ENCODE peak calls at places on chromosomes 5 and 9, in seven cellular contexts. V is right atrium auricular region, Z is sigmoid colon, T is PC-3, E is esophagus squamous epithelium, K is ovary, Y is IMR-90. P is an unnamed sample.

GRCh38 chr5:92424785-92425426 is 1041.8 kb upstream of the ARRDC3 start:
- DNase-seq in Y (no peak), V (no peak), E (no peak), T (peak; percentile 60), K (no peak), Z (no peak), P (no peak)

GRCh38 chr9:137295313-137296213 is 6.5 kb downstream of the NRARP start:
- DNase-seq in Y (no peak), E (no peak), V (no peak), K (peak; percentile 37), T (peak; percentile 41), Z (no peak), P (peak; percentile 53)

GRCh38 chr5:180639743-180640300 is 9.6 kb downstream of the FLT4 start:
- DNase-seq in K (peak; percentile 29), V (no peak), T (no peak), E (no peak), Y (no peak), Z (peak; percentile 68), P (no peak)

GRCh38 chr9:134469041-134469875 is 143.0 kb downstream of the RXRA start:
- DNase-seq in K (peak; percentile 72), Z (peak; percentile 90), E (no peak), T (no peak), Y (no peak), V (peak; percentile 75), P (no peak)

GRCh38 chr5:33409435-33410146 is 31.2 kb upstream of the TARS1 start:
- DNase-seq in E (no peak), T (no peak), K (no peak), Z (peak; percentile 96), V (no peak), Y (peak; percentile 83), P (no peak)

GRCh38 chr9:21465859-21466518 is 16.1 kb downstream of the IFNE start:
- DNase-seq in E (no peak), Z (no peak), T (peak; percentile 77), Y (peak; percentile 68), K (no peak), V (no peak), P (no peak)

GRCh38 chr9:26324787-26325186 is 567.8 kb downstream of the CAAP1 start:
- DNase-seq in E (no peak), V (no peak), K (no peak), Y (peak; percentile 62), Z (no peak), T (no peak), P (no peak)

GRCh38 chr9:33177633-33178032 is 10.5 kb upstream of the B4GALT1 start:
- DNase-seq in Y (no peak), Z (no peak), E (no peak), V (peak; percentile 2), K (no peak), T (no peak), P (no peak)

GRCh38 chr5:101206534-101206933 is 303.5 kb upstream of the ST8SIA4 start:
- DNase-seq in E (no peak), T (peak; percentile 32), V (no peak), Y (no peak), Z (no peak), K (no peak), P (no peak)

GRCh38 chr9:100240512-100240911 is 112.2 kb downstream of the TEX10 start:
- DNase-seq in V (no peak), Z (no peak), E (no peak), Y (no peak), K (no peak), T (no peak), P (no peak)

GRCh38 chr9:90966475-90967150 is 165.0 kb downstream of the SYK start:
- DNase-seq in Z (no peak), Y (peak; percentile 49), V (no peak), K (no peak), T (peak; percentile 42), E (no peak), P (no peak)

DNA sequence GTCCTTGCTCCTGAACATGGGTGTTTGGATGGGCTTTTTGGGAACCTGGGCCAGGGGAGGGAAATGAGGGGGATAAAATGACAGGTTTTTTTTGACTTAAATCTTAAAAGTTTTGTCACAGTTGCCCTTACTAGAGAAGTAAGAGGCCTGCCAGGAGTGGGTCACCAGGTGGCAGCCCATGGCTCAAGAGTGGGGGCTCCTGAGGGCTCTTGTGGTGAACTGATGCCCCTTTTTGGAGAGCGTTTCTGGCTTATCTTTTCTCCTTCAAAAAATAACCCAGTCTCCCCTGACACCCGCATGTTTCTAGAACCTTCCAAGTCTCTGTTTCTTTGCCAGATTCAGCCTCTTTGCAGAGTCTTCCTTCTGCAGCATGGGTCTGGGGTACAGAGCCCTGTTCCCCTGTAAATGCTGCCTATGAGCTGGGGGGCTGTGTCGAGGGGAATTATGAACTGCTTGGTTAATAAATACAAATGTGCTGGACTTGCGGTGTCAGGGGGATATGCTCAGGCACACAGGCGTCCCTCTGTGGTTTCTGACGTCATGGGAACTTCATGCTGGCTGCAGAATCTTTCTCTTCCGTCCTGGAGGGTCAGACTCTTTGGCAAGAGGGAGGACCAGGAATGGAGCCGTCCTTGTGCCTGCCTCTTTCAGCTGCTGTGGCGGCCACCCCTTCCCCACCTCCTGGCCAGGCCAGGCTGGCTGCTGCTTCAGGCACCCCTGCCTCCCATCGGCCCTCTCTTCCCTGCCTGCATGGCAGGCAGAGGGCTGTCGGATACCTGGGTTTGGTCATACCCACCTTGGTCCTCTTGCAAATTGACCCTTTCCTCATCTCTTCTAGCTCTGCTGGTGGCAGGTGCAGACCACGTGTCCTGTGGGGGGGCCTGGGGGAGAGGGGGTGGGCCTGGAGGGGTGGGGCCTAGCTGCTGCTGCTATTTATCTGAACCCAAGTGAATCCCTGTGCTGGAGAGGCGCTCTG is 30.1 kb downstream of the PTPA start:
- DNase-seq in E (no peak), Z (peak; percentile 93), V (peak; percentile 90), Y (peak; percentile 97), T (no peak), K (peak; percentile 72), P (no peak)
- TF ChIP-seq CTCF in E (no peak), Z (no peak), V (no peak), Y (no peak), T (no peak), K (no peak), P (no peak)

GRCh38 chr5:54719384-54720306 is 202.1 kb downstream of the SNX18 start:
- DNase-seq in Z (no peak), T (peak; percentile 47), K (no peak), E (no peak), V (no peak), Y (peak; percentile 81), P (no peak)
- H3K27ac ChIP-seq in Z (no peak overlapping the region), T (no peak overlapping the region), K (no peak overlapping the region), E (peak overlapping the region; percentile 39), V (peak overlapping the region; percentile 78), Y (peak overlapping the region; percentile 81), P (no peak overlapping the region)

GRCh38 chr9:12640866-12641636 is 52.1 kb upstream of the TYRP1 start:
- DNase-seq in T (no peak), E (no peak), K (no peak), Y (no peak), V (no peak), Z (no peak), P (no peak)
- TF ChIP-seq CTCF in T (no peak), E (no peak), K (no peak), Y (no peak), V (no peak), Z (no peak), P (no peak)

GRCh38 chr9:71684566-71684965 is 83.7 kb downstream of the CEMIP2 start:
- DNase-seq in T (no peak), E (no peak), K (no peak), V (no peak), Z (no peak), Y (no peak), P (no peak)

GRCh38 chr9:71683598-71684235 is 84.6 kb downstream of the CEMIP2 start:
- DNase-seq in K (peak; percentile 25), Y (peak; percentile 61), V (peak; percentile 68), Z (no peak), E (no peak), T (peak; percentile 46), P (no peak)

GRCh38 chr9:71680189-71680983 is 87.9 kb downstream of the CEMIP2 start:
- DNase-seq in V (no peak), K (no peak), T (peak; percentile 82), Y (peak; percentile 57), E (no peak), Z (no peak), P (no peak)

GRCh38 chr9:71681104-71681707 is 87.1 kb downstream of the CEMIP2 start:
- DNase-seq in V (no peak), K (no peak), Z (no peak), T (no peak), E (no peak), Y (peak; percentile 44), P (no peak)

GRCh38 chr9:71681708-71682268 is 86.5 kb downstream of the CEMIP2 start:
- DNase-seq in T (peak; percentile 57), K (no peak), E (no peak), Z (no peak), Y (peak; percentile 76), V (no peak), P (no peak)
- H3K27ac ChIP-seq in T (peak overlapping the region; percentile 70), K (no peak overlapping the region), E (no peak overlapping the region), Z (peak overlapping the region; percentile 62), Y (peak overlapping the region; percentile 68), V (peak overlapping the region; percentile 18), P (no peak overlapping the region)

DNA sequence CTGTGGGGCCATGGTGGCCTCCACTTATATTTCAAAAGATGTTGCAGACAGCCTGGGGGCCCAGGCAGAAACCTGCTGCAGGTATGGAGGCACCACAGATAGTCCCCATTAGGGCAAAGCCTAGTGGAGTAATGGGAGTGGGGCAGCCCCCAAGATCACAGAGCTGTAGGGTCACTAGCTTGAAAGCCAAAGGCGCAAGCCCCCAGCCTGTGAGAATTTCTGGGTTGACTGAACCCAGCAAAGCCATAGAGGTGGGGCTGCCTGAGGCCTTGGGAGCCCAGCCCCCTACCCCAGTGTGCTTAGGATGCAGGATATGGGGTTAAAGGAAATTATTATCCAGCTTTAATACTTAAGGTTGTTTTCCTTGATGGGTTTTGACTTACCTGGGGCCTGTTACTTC is 165.3 kb upstream of the FBN2 start:
- DNase-seq in Z (no peak), K (no peak), Y (no peak), E (no peak), V (no peak), T (no peak), P (no peak)
- TF ChIP-seq CTCF in Z (no peak), K (no peak), Y (no peak), E (no peak), V (no peak), T (no peak), P (no peak)

DNA sequence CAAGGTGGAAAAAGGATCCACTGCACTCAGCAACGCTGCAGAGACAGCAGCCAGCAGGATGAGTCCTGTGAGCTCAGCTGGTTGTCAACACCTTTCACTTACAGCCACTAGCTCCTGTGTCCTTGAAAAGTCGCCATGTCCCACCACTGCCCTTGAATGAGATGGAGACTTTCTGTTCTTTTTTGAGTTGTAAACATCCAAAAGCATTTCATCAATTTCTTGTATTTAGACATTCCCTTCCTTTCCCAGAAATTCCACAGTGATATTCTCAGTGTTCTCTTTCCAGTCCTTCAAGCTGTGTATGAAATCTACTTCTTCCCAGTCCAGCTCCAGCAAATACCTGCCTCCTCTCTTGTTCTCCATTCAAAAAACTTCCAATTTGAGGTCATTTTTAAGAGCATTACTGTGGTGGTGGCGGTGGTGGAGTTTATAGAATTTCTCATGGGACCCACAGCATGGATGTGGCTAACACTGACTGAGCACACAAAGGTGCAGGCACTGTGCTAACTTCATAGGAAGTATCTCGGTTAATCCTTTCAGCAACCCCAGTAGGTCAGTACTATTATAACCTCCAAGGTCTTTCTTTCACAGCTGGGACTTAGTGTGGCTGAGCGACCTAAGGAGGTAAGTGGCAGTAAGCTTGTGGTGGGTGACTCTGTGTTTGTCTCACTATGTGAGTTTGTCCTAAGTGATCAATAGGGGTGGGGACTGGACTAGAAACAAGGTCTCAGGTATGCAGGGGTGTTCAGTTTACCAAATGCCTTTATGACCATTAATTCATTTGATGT is 15.0 kb upstream of the GPX3 start:
- DNase-seq in E (no peak), V (peak; percentile 74), Y (no peak), Z (peak; percentile 91), T (no peak), K (no peak), P (no peak)
- H3K27ac ChIP-seq in E (peak overlapping the region; percentile 87), V (peak overlapping the region; percentile 88), Y (peak overlapping the region; percentile 89), Z (peak overlapping the region; percentile 88), T (no peak overlapping the region), K (peak overlapping the region; percentile 84), P (no peak overlapping the region)